ENCODE peak calls at places on chromosomes 5 and 9, in four cellular contexts. L, D, X and J are unnamed samples.

GRCh38 chr9:23552876-23553275 is 273.2 kb downstream of the ELAVL2 start:
- DNase-seq in X (no peak), D (no peak), L (no peak), J (no peak)

GRCh38 chr5:98016771-98017170 is 756.7 kb upstream of the RGMB start:
- DNase-seq in D (no peak), L (peak; percentile 16), X (no peak), J (no peak)

GRCh38 chr9:116278326-116278725 is 124.7 kb downstream of the PAPPA start:
- DNase-seq in X (no peak), L (peak; percentile 68), D (no peak), J (peak; percentile 31)

GRCh38 chr5:3202570-3202969 is 393.1 kb upstream of the IRX1 start:
- DNase-seq in L (no peak), X (no peak), D (no peak), J (no peak)

GRCh38 chr5:160787247-160787646 is 64.8 kb downstream of the ATP10B start:
- DNase-seq in D (no peak), X (no peak), L (peak; percentile 22), J (no peak)

GRCh38 chr9:104772707-104773106 is 8.8 kb downstream of the NIPSNAP3B start:
- DNase-seq in D (peak; percentile 64), X (no peak), L (no peak), J (no peak)

GRCh38 chr5:98827161-98827560 is 53.7 kb downstream of the RGMB start:
- DNase-seq in L (peak; percentile 54), X (peak; percentile 14), D (no peak), J (peak; percentile 58)

GRCh38 chr9:129756191-129756590 is 3.3 kb upstream of the PTGES start:
- DNase-seq in D (no peak), X (no peak), L (no peak), J (no peak)

GRCh38 chr5:153517105-153517700 is 26.7 kb downstream of the GRIA1 start:
- DNase-seq in D (no peak), L (no peak), X (no peak), J (no peak)

GRCh38 chr9:114896344-114896743 is 34.0 kb downstream of the TNFSF8 start:
- DNase-seq in D (no peak), X (no peak), L (no peak), J (no peak)

GRCh38 chr9:125255781-125256391 is 5.7 kb upstream of the GAPVD1 start:
- DNase-seq in D (no peak), L (no peak), X (no peak), J (no peak)

GRCh38 chr9:71145179-71145578 is 23.8 kb upstream of the TRPM3 start:
- DNase-seq in L (no peak), D (no peak), X (no peak), J (no peak)

GRCh38 chr5:176740131-176740701 is 70.1 kb upstream of the UNC5A start:
- DNase-seq in X (no peak), D (peak; percentile 48), L (no peak), J (no peak)

GRCh38 chr9:136438909-136439549 is 616 bp downstream of the INPP5E start:
- DNase-seq in D (no peak), X (peak; percentile 42), L (peak; percentile 46), J (peak; percentile 51)

GRCh38 chr5:168295574-168296201 is 4.2 kb downstream of the WWC1 start:
- DNase-seq in X (no peak), D (no peak), L (peak; percentile 87), J (peak; percentile 86)

GRCh38 chr5:5331838-5332237 is 90.6 kb upstream of the ICE1 start:
- DNase-seq in D (no peak), L (peak; percentile 85), X (no peak), J (peak; percentile 23)

GRCh38 chr5:91366571-91366970 is 16.5 kb downstream of the ARRDC3 start:
- DNase-seq in X (no peak), D (no peak), L (no peak), J (no peak)

GRCh38 chr5:39780341-39780740 is 355.6 kb upstream of the DAB2 start:
- DNase-seq in L (peak; percentile 33), D (no peak), X (no peak), J (no peak)

GRCh38 chr5:72818866-72819534 is 2.5 kb downstream of the TNPO1 start:
- DNase-seq in X (peak; percentile 27), D (no peak), L (peak; percentile 76), J (peak; percentile 65)

GRCh38 chr5:73917433-73917832 is 291.4 kb downstream of the ARHGEF28 start:
- DNase-seq in L (no peak), X (no peak), D (no peak), J (no peak)

GRCh38 chr5:157335534-157336422 is 69.9 kb downstream of the CYFIP2 start:
- DNase-seq in D (no peak), L (peak; percentile 71), X (no peak), J (peak; percentile 78)

GRCh38 chr5:138721979-138722378 is 31.2 kb upstream of the CTNNA1 start:
- DNase-seq in L (no peak), X (no peak), D (no peak), J (no peak)

GRCh38 chr5:113939959-113940358 is 421.9 kb upstream of the KCNN2 start:
- DNase-seq in X (no peak), D (no peak), L (no peak), J (no peak)

GRCh38 chr5:108810717-108811116 is 63.0 kb downstream of the FER start:
- DNase-seq in L (no peak), X (no peak), D (no peak), J (no peak)

GRCh38 chr9:84947412-84947972 is 278.0 kb downstream of the NTRK2 start:
- DNase-seq in X (no peak), L (peak; percentile 81), D (no peak), J (no peak)

GRCh38 chr9:131423171-131423581 is 29.3 kb downstream of the PRRC2B start:
- DNase-seq in X (no peak), D (no peak), L (peak; percentile 95), J (peak; percentile 87)

GRCh38 chr9:127817881-127818434 is 15.3 kb downstream of the FPGS start:
- DNase-seq in L (no peak), X (no peak), D (no peak), J (no peak)

GRCh38 chr5:93407470-93407869 is 173.5 kb downstream of the NR2F1-AS1 start:
- DNase-seq in L (no peak), D (no peak), X (no peak), J (no peak)

GRCh38 chr5:63686938-63687337 is 275.3 kb downstream of the HTR1A start:
- DNase-seq in D (no peak), L (peak; percentile 3), X (no peak), J (no peak)

GRCh38 chr9:93219692-93220091 is 35.8 kb downstream of the WNK2 start:
- DNase-seq in L (no peak), D (no peak), X (no peak), J (no peak)

GRCh38 chr5:132013711-132014110 is 2.3 kb upstream of the ACSL6 start:
- DNase-seq in D (peak; percentile 25), L (no peak), X (no peak), J (no peak)

GRCh38 chr5:140383300-140383699 is 18.3 kb upstream of the ANKHD1 start:
- DNase-seq in X (no peak), D (no peak), L (no peak), J (no peak)

GRCh38 chr5:134527156-134527960 is 1.9 kb downstream of the JADE2 start:
- DNase-seq in D (peak; percentile 94), X (peak; percentile 66), L (peak; percentile 92), J (peak; percentile 92)

GRCh38 chr9:86407022-86407421 is 52.8 kb upstream of the TUT7 start:
- DNase-seq in D (no peak), L (peak; percentile 84), X (no peak), J (peak; percentile 71)

GRCh38 chr9:5764130-5764868 is 68.6 kb downstream of the ERMP1 start:
- DNase-seq in D (no peak), L (no peak), X (no peak), J (no peak)

GRCh38 chr5:93349613-93350012 is 231.4 kb downstream of the NR2F1-AS1 start:
- DNase-seq in L (peak; percentile 59), X (no peak), D (no peak), J (peak; percentile 65)

GRCh38 chr9:38035873-38036272 is 33.2 kb downstream of the SHB start:
- DNase-seq in X (no peak), D (no peak), L (peak; percentile 91), J (peak; percentile 85)